ENCODE peak calls at places on chromosome 18, in six cellular contexts. One of them, this sample, is unnamed.

GRCh38 chr18:23210526-23210925 is 75.2 kb downstream of the CABLES1 start:
- DNase-seq in left cardiac atrium: no peak
- DNase-seq in fibroblast of villous mesenchyme: no peak
- DNase-seq in bronchial epithelial cell: peak; percentile 81
- DNase-seq in brain microvascular endothelial cell: no peak
- DNase-seq in AG04449: no peak
- DNase-seq in this sample: no peak

GRCh38 chr18:2824865-2825264 is 21.9 kb upstream of the EMILIN2 start:
- DNase-seq in fibroblast of villous mesenchyme: no peak
- DNase-seq in AG04449: no peak
- DNase-seq in left cardiac atrium: no peak
- DNase-seq in brain microvascular endothelial cell: no peak
- DNase-seq in bronchial epithelial cell: no peak
- DNase-seq in this sample: no peak

GRCh38 chr18:42028232-42028832 is 73.3 kb downstream of the PIK3C3 start:
- DNase-seq in AG04449: no peak
- DNase-seq in left cardiac atrium: no peak
- DNase-seq in brain microvascular endothelial cell: peak; percentile 28
- DNase-seq in bronchial epithelial cell: peak; percentile 25
- DNase-seq in fibroblast of villous mesenchyme: peak; percentile 51
- DNase-seq in this sample: no peak

GRCh38 chr18:47265197-47265596 is 13.7 kb upstream of the SKOR2 start:
- DNase-seq in bronchial epithelial cell: peak; percentile 42
- DNase-seq in brain microvascular endothelial cell: no peak
- DNase-seq in AG04449: peak; percentile 64
- DNase-seq in left cardiac atrium: no peak
- DNase-seq in fibroblast of villous mesenchyme: peak; percentile 14
- DNase-seq in this sample: no peak

GRCh38 chr18:70698574-70698973 is 409.7 kb downstream of the SOCS6 start:
- DNase-seq in AG04449: no peak
- DNase-seq in bronchial epithelial cell: no peak
- DNase-seq in brain microvascular endothelial cell: no peak
- DNase-seq in fibroblast of villous mesenchyme: no peak
- DNase-seq in left cardiac atrium: no peak
- DNase-seq in this sample: no peak

GRCh38 chr18:23883277-23883790 is 131.2 kb upstream of the TTC39C start:
- DNase-seq in brain microvascular endothelial cell: no peak
- DNase-seq in left cardiac atrium: no peak
- DNase-seq in fibroblast of villous mesenchyme: no peak
- DNase-seq in AG04449: no peak
- DNase-seq in bronchial epithelial cell: peak; percentile 89
- DNase-seq in this sample: peak; percentile 64

GRCh38 chr18:75240433-75240832 is 29.8 kb downstream of the TSHZ1 start:
- DNase-seq in AG04449: no peak
- DNase-seq in brain microvascular endothelial cell: no peak
- DNase-seq in left cardiac atrium: no peak
- DNase-seq in bronchial epithelial cell: no peak
- DNase-seq in fibroblast of villous mesenchyme: no peak
- DNase-seq in this sample: no peak

GRCh38 chr18:57737661-57738060 is 65.5 kb downstream of the ATP8B1 start:
- DNase-seq in left cardiac atrium: peak; percentile 81
- DNase-seq in fibroblast of villous mesenchyme: peak; percentile 99
- DNase-seq in brain microvascular endothelial cell: peak; percentile 97
- DNase-seq in bronchial epithelial cell: peak; percentile 97
- DNase-seq in AG04449: peak; percentile 95
- DNase-seq in this sample: peak; percentile 75

GRCh38 chr18:21686282-21687105 is 18.1 kb downstream of the ABHD3 start:
- DNase-seq in brain microvascular endothelial cell: peak; percentile 14
- DNase-seq in left cardiac atrium: no peak
- DNase-seq in AG04449: no peak
- DNase-seq in bronchial epithelial cell: no peak
- DNase-seq in fibroblast of villous mesenchyme: peak; percentile 70
- DNase-seq in this sample: no peak

GRCh38 chr18:42915240-42915791 is 200.2 kb downstream of the RIT2 start:
- DNase-seq in AG04449: no peak
- DNase-seq in fibroblast of villous mesenchyme: no peak
- DNase-seq in left cardiac atrium: no peak
- DNase-seq in bronchial epithelial cell: no peak
- DNase-seq in brain microvascular endothelial cell: no peak
- DNase-seq in this sample: no peak

GRCh38 chr18:9069482-9070059 is 32.9 kb upstream of the NDUFV2 start:
- DNase-seq in brain microvascular endothelial cell: no peak
- DNase-seq in AG04449: no peak
- DNase-seq in fibroblast of villous mesenchyme: no peak
- DNase-seq in bronchial epithelial cell: no peak
- DNase-seq in left cardiac atrium: no peak
- DNase-seq in this sample: no peak

GRCh38 chr18:13375302-13376255 is 157.0 kb downstream of the LDLRAD4 start:
- DNase-seq in fibroblast of villous mesenchyme: peak; percentile 79
- DNase-seq in left cardiac atrium: peak; percentile 89
- DNase-seq in bronchial epithelial cell: peak; percentile 56
- DNase-seq in AG04449: peak; percentile 62
- DNase-seq in brain microvascular endothelial cell: peak; percentile 96
- DNase-seq in this sample: peak; percentile 84

GRCh38 chr18:78082776-78083175 is 833.1 kb downstream of the GALR1 start:
- DNase-seq in brain microvascular endothelial cell: no peak
- DNase-seq in fibroblast of villous mesenchyme: no peak
- DNase-seq in left cardiac atrium: no peak
- DNase-seq in bronchial epithelial cell: no peak
- DNase-seq in AG04449: no peak
- DNase-seq in this sample: no peak